ENCODE peak calls at places on chromosomes 12 and 14, in eight cellular contexts. Z is suprapubic skin, P is ovary, L is tibial nerve, B is A549, S is K562, X is transverse colon, N is GM12878. K is an unnamed sample.

GRCh38 chr12:44774815-44775411 is 101.2 kb downstream of the NELL2 start:
- DNase-seq in Z (no peak), P (no peak), L (no peak), B (peak), S (peak), X (peak), N (no peak), K (peak)

GRCh38 chr12:89464974-89465592 is 59.5 kb downstream of the GALNT4 start:
- DNase-seq in Z (no peak), P (no peak), L (no peak), B (no peak), S (no peak), X (no peak), N (no peak), K (no peak)

GRCh38 chr12:47080725-47081502 is 1.2 kb upstream of the AMIGO2 start:
- DNase-seq in Z (peak), P (peak), L (peak), B (no peak), S (peak), X (peak), N (no peak), K (peak)

GRCh38 chr12:89971880-89972279 is 263.2 kb upstream of the ATP2B1 start:
- DNase-seq in Z (no peak), P (no peak), L (no peak), B (no peak), S (no peak), X (no peak), N (no peak), K (no peak)

GRCh38 chr14:25150934-25151790 is 101.2 kb upstream of the STXBP6 start:
- DNase-seq in Z (no peak), P (no peak), L (no peak), B (peak), S (peak), X (no peak), N (peak), K (no peak)

GRCh38 chr12:114911196-114911595 is 227.2 kb upstream of the TBX3 start:
- DNase-seq in Z (no peak), P (no peak), L (no peak), B (no peak), S (no peak), X (no peak), N (no peak), K (no peak)

GRCh38 chr14:84098261-84098660 is 1431.7 kb upstream of the FLRT2 start:
- DNase-seq in Z (no peak), P (no peak), L (no peak), B (no peak), S (no peak), X (no peak), N (no peak), K (no peak)

GRCh38 chr12:41336041-41336552 is 148.0 kb downstream of the PDZRN4 start:
- DNase-seq in Z (no peak), P (no peak), L (no peak), B (no peak), S (no peak), X (no peak), N (no peak), K (no peak)

GRCh38 chr12:113461666-113462065 is 10.0 kb downstream of the LHX5 start:
- DNase-seq in Z (no peak), P (no peak), L (no peak), B (peak), S (peak), X (no peak), N (no peak), K (no peak)

GRCh38 chr12:1639538-1639937 is 10.5 kb downstream of the WNT5B start:
- DNase-seq in Z (no peak), P (no peak), L (no peak), B (no peak), S (no peak), X (no peak), N (no peak), K (no peak)

GRCh38 chr12:26713885-26714383 is 119.1 kb downstream of the ITPR2 start:
- DNase-seq in Z (no peak), P (no peak), L (no peak), B (no peak), S (no peak), X (no peak), N (peak), K (no peak)

GRCh38 chr12:13203028-13203922 is 6.7 kb downstream of the EMP1 start:
- DNase-seq in Z (peak), P (peak), L (peak), B (no peak), S (peak), X (peak), N (no peak), K (no peak)

GRCh38 chr14:59632381-59632780 is 55.8 kb upstream of the CCDC175 start:
- DNase-seq in Z (no peak), P (no peak), L (no peak), B (peak), S (peak), X (peak), N (no peak), K (peak)

GRCh38 chr12:52602552-52602951 is 1.3 kb upstream of the KRT72 start:
- DNase-seq in Z (no peak), P (no peak), L (no peak), B (no peak), S (no peak), X (no peak), N (no peak), K (no peak)

GRCh38 chr14:105855246-105855892 is 329.0 kb downstream of the TMEM121 start:
- DNase-seq in Z (peak), P (peak), L (no peak), B (no peak), S (no peak), X (no peak), N (no peak), K (no peak)

GRCh38 chr14:58848365-58848764 is 210.6 kb downstream of the DACT1 start:
- DNase-seq in Z (no peak), P (no peak), L (no peak), B (no peak), S (no peak), X (no peak), N (no peak), K (no peak)

GRCh38 chr12:1115471-1116242 is 124.6 kb downstream of the ERC1 start:
- DNase-seq in Z (no peak), P (no peak), L (no peak), B (no peak), S (no peak), X (no peak), N (no peak), K (no peak)

GRCh38 chr12:25994252-25994651 is 35.8 kb downstream of the RASSF8 start:
- DNase-seq in Z (no peak), P (no peak), L (no peak), B (no peak), S (no peak), X (no peak), N (no peak), K (no peak)

GRCh38 chr14:75437201-75438143 is 9.7 kb downstream of the JDP2 start:
- DNase-seq in Z (no peak), P (no peak), L (no peak), B (no peak), S (no peak), X (no peak), N (no peak), K (no peak)

GRCh38 chr12:13278249-13278787 is 81.8 kb downstream of the EMP1 start:
- DNase-seq in Z (peak), P (peak), L (peak), B (peak), S (peak), X (peak), N (no peak), K (peak)

GRCh38 chr14:95482967-95483842 is 33.2 kb downstream of the SYNE3 start:
- DNase-seq in Z (peak), P (peak), L (peak), B (peak), S (peak), X (peak), N (no peak), K (peak)

GRCh38 chr14:50669441-50669986 is 1.4 kb upstream of the SAV1 start:
- DNase-seq in Z (no peak), P (no peak), L (no peak), B (no peak), S (no peak), X (no peak), N (no peak), K (no peak)

GRCh38 chr14:95841680-95842079 is 35.0 kb upstream of the TUNAR start:
- DNase-seq in Z (no peak), P (no peak), L (no peak), B (no peak), S (no peak), X (no peak), N (no peak), K (no peak)

GRCh38 chr12:25135531-25136154 is 59.3 kb downstream of the DNAI7 start:
- DNase-seq in Z (no peak), P (no peak), L (no peak), B (no peak), S (no peak), X (peak), N (no peak), K (no peak)

GRCh38 chr14:105682956-105683570 is 156.7 kb downstream of the TMEM121 start:
- DNase-seq in Z (no peak), P (no peak), L (no peak), B (no peak), S (no peak), X (no peak), N (no peak), K (no peak)

GRCh38 chr14:31170411-31170810 is 37.2 kb downstream of the HECTD1 start:
- DNase-seq in Z (no peak), P (no peak), L (no peak), B (no peak), S (no peak), X (no peak), N (no peak), K (no peak)

GRCh38 chr14:96585672-96586013 is 83.5 kb downstream of the PAPOLA start:
- DNase-seq in Z (no peak), P (no peak), L (no peak), B (no peak), S (no peak), X (no peak), N (no peak), K (no peak)

GRCh38 chr12:92921877-92922276 is 7.2 kb downstream of the EEA1 start:
- DNase-seq in Z (no peak), P (no peak), L (no peak), B (no peak), S (no peak), X (no peak), N (peak), K (no peak)

GRCh38 chr14:56810850-56811595 is 744 bp upstream of the OTX2 start:
- DNase-seq in Z (no peak), P (no peak), L (no peak), B (no peak), S (no peak), X (no peak), N (no peak), K (no peak)

GRCh38 chr14:92316116-92316515 is 6.8 kb upstream of the SLC24A4 start:
- DNase-seq in Z (no peak), P (no peak), L (peak), B (no peak), S (no peak), X (no peak), N (peak), K (no peak)

GRCh38 chr12:95963104-95963503 is 20.0 kb downstream of the AMDHD1 start:
- DNase-seq in Z (no peak), P (no peak), L (no peak), B (peak), S (no peak), X (no peak), N (no peak), K (no peak)

GRCh38 chr12:95967301-95967700 is 24.2 kb downstream of the AMDHD1 start:
- DNase-seq in Z (no peak), P (no peak), L (no peak), B (no peak), S (no peak), X (no peak), N (no peak), K (no peak)

GRCh38 chr12:95970905-95971304 is 25.2 kb downstream of the HAL start:
- DNase-seq in Z (no peak), P (no peak), L (no peak), B (no peak), S (no peak), X (no peak), N (no peak), K (no peak)

DNA sequence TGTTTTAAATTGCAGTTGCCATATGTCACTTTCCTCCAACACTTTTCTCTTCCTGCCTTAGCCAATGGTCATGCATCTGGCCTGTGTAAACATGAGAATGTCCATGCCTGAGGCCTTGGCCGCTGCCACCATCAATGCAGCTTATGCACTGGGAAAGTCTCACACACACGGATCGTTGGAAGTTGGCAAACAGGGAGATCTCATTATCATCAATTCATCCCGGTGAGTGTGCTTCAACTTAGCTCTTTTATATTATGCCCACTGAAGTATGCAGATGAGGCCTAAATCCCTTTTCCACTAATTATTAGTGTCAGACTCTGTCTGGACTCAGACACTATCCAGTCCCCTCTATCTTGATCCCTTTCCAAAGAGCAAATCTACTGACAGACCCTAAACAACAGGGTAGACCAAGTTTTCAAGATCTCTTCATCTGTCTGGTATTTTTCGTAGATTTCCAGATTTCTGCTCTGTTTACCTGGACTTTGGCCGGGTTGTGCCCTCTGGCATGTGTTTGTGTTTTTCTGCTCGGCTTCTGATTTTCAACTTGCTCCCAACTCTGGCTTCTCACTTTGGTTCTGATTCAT is 23.2 kb downstream of the AMDHD1 start:
- DNase-seq in Z (no peak), P (no peak), L (no peak), B (no peak), S (no peak), X (no peak), N (no peak), K (no peak)
- TF ChIP-seq POLR2A in Z (no peak), P (no peak), L (no peak), B (no peak), S (no peak), X (no peak), N (no peak), K (no peak)

GRCh38 chr12:20097561-20097960 is 270.8 kb upstream of the PDE3A start:
- DNase-seq in Z (no peak), P (no peak), L (no peak), B (no peak), S (no peak), X (no peak), N (peak), K (no peak)
- TF ChIP-seq EP300 in Z (no peak), P (no peak), L (no peak), B (no peak), S (no peak), X (no peak), N (peak), K (no peak)

GRCh38 chr12:131950182-131950913 is 606 bp downstream of the EP400 start:
- DNase-seq in Z (peak), P (peak), L (no peak), B (no peak), S (peak), X (peak), N (no peak), K (peak)

GRCh38 chr12:131948166-131948712 is 1.5 kb upstream of the EP400 start:
- DNase-seq in Z (no peak), P (no peak), L (no peak), B (no peak), S (no peak), X (no peak), N (no peak), K (no peak)

GRCh38 chr12:131946757-131947156 is 3.0 kb upstream of the EP400 start:
- DNase-seq in Z (peak), P (no peak), L (no peak), B (no peak), S (no peak), X (no peak), N (no peak), K (no peak)

GRCh38 chr12:131947482-131948027 is 2.2 kb upstream of the EP400 start:
- DNase-seq in Z (peak), P (peak), L (no peak), B (no peak), S (no peak), X (no peak), N (no peak), K (no peak)

DNA sequence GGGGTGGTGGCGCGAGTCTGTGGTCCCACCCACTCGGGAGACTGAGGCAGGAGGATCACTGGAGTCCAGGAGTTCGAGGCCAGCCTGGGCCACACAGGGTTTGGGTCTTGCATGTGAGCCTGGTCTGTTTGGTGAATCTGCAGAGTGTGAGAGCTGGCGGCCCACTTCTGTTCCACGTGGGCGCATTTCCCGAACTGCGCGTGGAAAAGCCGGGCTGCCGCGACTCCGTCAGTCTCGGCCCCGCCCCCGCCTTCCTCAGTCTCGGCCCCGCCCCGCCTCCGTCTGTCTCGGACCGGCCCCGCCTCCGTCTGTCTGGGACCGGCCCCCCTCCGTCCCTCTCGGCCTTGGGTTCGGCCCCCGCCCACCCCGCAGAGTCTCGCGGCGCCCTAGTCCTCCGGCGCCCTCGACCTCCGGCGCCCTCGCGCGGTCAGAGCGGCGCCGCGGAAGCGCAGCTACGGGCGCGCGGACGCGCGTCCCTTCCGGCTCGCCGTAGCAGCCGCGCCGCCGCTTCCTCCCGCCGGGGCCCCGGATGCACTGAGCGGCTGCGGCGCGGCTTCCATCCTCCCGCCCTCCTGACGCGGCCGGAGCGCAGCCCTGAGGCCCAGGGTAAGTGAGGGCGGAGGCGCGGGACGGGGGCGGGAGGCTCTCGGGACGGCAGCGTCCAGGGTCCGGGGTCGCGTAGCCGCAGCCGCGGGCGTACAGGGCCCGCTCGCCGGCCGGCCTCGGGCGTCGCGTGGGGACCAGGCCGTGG is at the start of gene EP400:
- DNase-seq in Z (peak), P (peak), L (peak), B (peak), S (peak), X (peak), N (peak), K (peak)
- TF ChIP-seq CTCF in Z (peak), P (peak), L (peak), B (peak), S (peak), X (peak), N (peak), K (no peak)

GRCh38 chr12:66130267-66131066 is at the start of gene LLPH:
- DNase-seq in Z (peak), P (peak), L (peak), B (peak), S (peak), X (peak), N (peak), K (peak)
- TF ChIP-seq POLR2A in Z (peak), P (peak), L (no peak), B (peak), S (peak), X (peak), N (peak), K (no peak)

GRCh38 chr12:67920432-67920831 is 68.8 kb upstream of the IFNG-AS1 start:
- DNase-seq in Z (no peak), P (no peak), L (no peak), B (no peak), S (no peak), X (no peak), N (no peak), K (no peak)
- TF ChIP-seq EP300 in Z (no peak), P (no peak), L (no peak), B (no peak), S (no peak), X (no peak), N (no peak), K (no peak)

GRCh38 chr12:3634348-3634747 is 118.6 kb downstream of the CRACR2A start:
- DNase-seq in Z (no peak), P (no peak), L (no peak), B (no peak), S (no peak), X (no peak), N (no peak), K (no peak)

GRCh38 chr12:3632256-3633240 is 120.4 kb downstream of the CRACR2A start:
- DNase-seq in Z (no peak), P (no peak), L (no peak), B (no peak), S (no peak), X (no peak), N (no peak), K (no peak)

GRCh38 chr12:3631272-3631637 is 121.7 kb downstream of the CRACR2A start:
- DNase-seq in Z (no peak), P (no peak), L (no peak), B (no peak), S (no peak), X (no peak), N (no peak), K (no peak)

GRCh38 chr12:3630621-3631271 is 122.2 kb downstream of the CRACR2A start:
- DNase-seq in Z (no peak), P (no peak), L (no peak), B (no peak), S (no peak), X (no peak), N (no peak), K (no peak)

GRCh38 chr12:3633396-3633795 is 119.5 kb downstream of the CRACR2A start:
- DNase-seq in Z (no peak), P (no peak), L (no peak), B (no peak), S (no peak), X (no peak), N (no peak), K (no peak)
- TF ChIP-seq CTCF in Z (no peak), P (no peak), L (no peak), B (no peak), S (no peak), X (no peak), N (no peak), K (no peak)

K was measured in stomach.